ENCODE peak calls at places on chromosomes 7 and 10, in six cellular contexts. I is thyroid gland, F is OCI-LY7, O is AG04450, E is tibial artery, K is upper lobe of right lung. A is an unnamed sample.

GRCh38 chr7:47765373-47765979 is 182.8 kb downstream of the PKD1L1 start:
- DNase-seq in I (no peak), F (no peak), O (no peak), E (no peak), K (no peak), A (no peak)

GRCh38 chr7:92057375-92057774 is 76.9 kb downstream of the CYP51A1 start:
- DNase-seq in I (peak), F (no peak), O (no peak), E (no peak), K (no peak), A (no peak)

GRCh38 chr7:7118822-7119221 is 63.5 kb upstream of the C1GALT1 start:
- DNase-seq in I (no peak), F (no peak), O (no peak), E (no peak), K (no peak), A (no peak)

GRCh38 chr10:8036521-8037198 is 17.8 kb upstream of the GATA3 start:
- DNase-seq in I (no peak), F (no peak), O (no peak), E (no peak), K (no peak), A (no peak)

GRCh38 chr10:103676851-103677417 is 178.4 kb downstream of the SH3PXD2A start:
- DNase-seq in I (no peak), F (no peak), O (peak), E (peak), K (no peak), A (no peak)

GRCh38 chr10:119217937-119218579 is 10.7 kb downstream of the GRK5 start:
- DNase-seq in I (no peak), F (no peak), O (no peak), E (no peak), K (no peak), A (no peak)

GRCh38 chr10:132055616-132056015 is 10.1 kb upstream of the JAKMIP3 start:
- DNase-seq in I (no peak), F (no peak), O (no peak), E (no peak), K (no peak), A (no peak)

GRCh38 chr7:98423043-98423442 is 22.2 kb upstream of the BAIAP2L1 start:
- DNase-seq in I (no peak), F (peak), O (no peak), E (no peak), K (no peak), A (no peak)

GRCh38 chr10:76333331-76333730 is 901.9 kb downstream of the LRMDA start:
- DNase-seq in I (no peak), F (no peak), O (no peak), E (no peak), K (no peak), A (no peak)

GRCh38 chr7:136116186-136116585 is 139.0 kb upstream of the MTPN start:
- DNase-seq in I (no peak), F (no peak), O (no peak), E (no peak), K (no peak), A (no peak)

GRCh38 chr10:93993414-93993781 is 333 bp upstream of the PLCE1 start:
- DNase-seq in I (no peak), F (no peak), O (no peak), E (no peak), K (no peak), A (no peak)

GRCh38 chr10:60964257-60965235 is 20.6 kb upstream of the RHOBTB1 start:
- DNase-seq in I (peak), F (peak), O (peak), E (peak), K (no peak), A (peak)

GRCh38 chr10:96587255-96588059 is 645 bp upstream of the TM9SF3 start:
- DNase-seq in I (peak), F (peak), O (peak), E (peak), K (no peak), A (peak)

GRCh38 chr10:6385683-6386082 is 183.0 kb downstream of the PFKFB3 start:
- DNase-seq in I (no peak), F (no peak), O (no peak), E (no peak), K (no peak), A (no peak)

GRCh38 chr10:13717936-13718772 is 131.4 kb downstream of the PRPF18 start:
- DNase-seq in I (peak), F (no peak), O (peak), E (peak), K (peak), A (peak)

GRCh38 chr7:74275401-74275881 is 13.8 kb upstream of the CLIP2 start:
- DNase-seq in I (no peak), F (peak), O (no peak), E (no peak), K (no peak), A (no peak)

GRCh38 chr10:120205368-120206018 is 251.5 kb upstream of the PLPP4 start:
- DNase-seq in I (no peak), F (no peak), O (no peak), E (no peak), K (no peak), A (no peak)

GRCh38 chr10:100729877-100730738 is 15.3 kb upstream of the PAX2 start:
- DNase-seq in I (no peak), F (no peak), O (no peak), E (no peak), K (peak), A (no peak)

GRCh38 chr10:103960103-103960502 is 6.8 kb upstream of the SLK start:
- DNase-seq in I (no peak), F (no peak), O (no peak), E (no peak), K (no peak), A (no peak)

GRCh38 chr10:30493609-30494530 is 59.9 kb downstream of the MAP3K8 start:
- DNase-seq in I (no peak), F (peak), O (no peak), E (peak), K (peak), A (no peak)

GRCh38 chr7:69775231-69775771 is 177.0 kb downstream of the AUTS2 start:
- DNase-seq in I (peak), F (no peak), O (no peak), E (no peak), K (no peak), A (no peak)

GRCh38 chr7:141551080-141551772 is at the start of gene AGK:
- DNase-seq in I (peak), F (peak), O (peak), E (peak), K (peak), A (peak)

GRCh38 chr10:82228701-82229100 is 353.7 kb downstream of the NRG3 start:
- DNase-seq in I (no peak), F (no peak), O (no peak), E (no peak), K (no peak), A (no peak)

GRCh38 chr10:58477122-58477521 is 35.5 kb upstream of the BICC1 start:
- DNase-seq in I (peak), F (no peak), O (no peak), E (peak), K (no peak), A (peak)

GRCh38 chr7:94656925-94657731 is 1.2 kb upstream of the SGCE start:
- DNase-seq in I (peak), F (peak), O (no peak), E (no peak), K (no peak), A (no peak)

GRCh38 chr7:66356277-66356721 is 151.2 kb downstream of the TPST1 start:
- DNase-seq in I (no peak), F (no peak), O (peak), E (no peak), K (no peak), A (peak)

GRCh38 chr7:87220734-87221215 is 1.2 kb upstream of the TMEM243 start:
- DNase-seq in I (peak), F (no peak), O (no peak), E (no peak), K (no peak), A (no peak)

GRCh38 chr7:129671276-129671675 is 59.8 kb downstream of the NRF1 start:
- DNase-seq in I (no peak), F (no peak), O (no peak), E (no peak), K (no peak), A (no peak)

GRCh38 chr10:3109633-3110032 is 42.3 kb downstream of the PFKP start:
- DNase-seq in I (no peak), F (no peak), O (no peak), E (no peak), K (no peak), A (no peak)

GRCh38 chr10:116356833-116357232 is 32.6 kb downstream of the CCDC172 start:
- DNase-seq in I (no peak), F (no peak), O (no peak), E (no peak), K (no peak), A (no peak)

GRCh38 chr10:116353817-116354216 is 29.6 kb downstream of the CCDC172 start:
- DNase-seq in I (no peak), F (no peak), O (no peak), E (no peak), K (no peak), A (no peak)

DNA sequence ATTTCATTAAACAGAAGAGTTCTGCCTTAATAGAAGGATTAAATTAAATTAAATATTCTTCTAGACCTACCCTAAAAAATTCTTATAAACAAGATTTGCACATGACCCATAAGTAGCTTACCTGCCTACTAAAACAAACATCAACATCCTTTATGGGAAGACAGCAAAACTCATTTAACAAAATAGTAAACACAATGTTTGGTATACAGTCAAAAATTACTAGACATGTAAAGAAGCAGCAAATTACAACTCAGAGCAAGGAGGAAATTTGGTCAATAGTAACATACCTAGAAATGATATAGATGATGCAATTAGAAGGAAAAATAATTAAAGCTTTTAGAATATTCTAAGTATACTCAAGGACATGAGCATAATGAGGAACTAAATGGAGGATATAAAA is 27.9 kb downstream of the CCDC172 start:
- DNase-seq in I (no peak), F (no peak), O (no peak), E (no peak), K (no peak), A (no peak)
- TF ChIP-seq CTCF in I (no peak), F (no peak), O (no peak), E (no peak), K (no peak), A (no peak)

GRCh38 chr7:108311446-108312168 is 144.6 kb downstream of the NRCAM start:
- DNase-seq in I (no peak), F (no peak), O (no peak), E (no peak), K (no peak), A (peak)
- H3K4me3 ChIP-seq in I (no peak), F (no peak), O (no peak), E (no peak), K (no peak), A (no peak)

DNA sequence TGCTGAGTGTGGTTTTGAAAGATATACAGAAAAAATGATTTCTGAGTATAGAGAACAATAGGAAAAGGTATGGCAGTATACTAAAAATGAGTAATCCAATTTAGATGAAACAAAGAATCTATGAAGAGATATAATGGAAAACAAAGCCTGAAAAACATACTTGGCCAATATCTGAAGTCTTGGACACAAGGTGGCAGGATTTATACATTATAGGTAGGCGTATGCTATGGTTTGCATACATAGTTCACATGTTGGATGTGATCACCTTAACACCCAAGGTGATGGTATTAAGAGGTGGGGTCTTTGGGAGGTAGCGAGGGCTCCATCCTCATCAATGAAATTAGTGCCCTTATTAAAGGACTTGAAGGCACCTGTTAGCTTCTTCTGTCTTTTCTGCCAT is 34.5 kb upstream of the BPGM start:
- DNase-seq in I (no peak), F (no peak), O (no peak), E (no peak), K (no peak), A (no peak)
- TF ChIP-seq CTCF in I (no peak), F (no peak), O (no peak), E (no peak), K (no peak), A (no peak)

GRCh38 chr7:90155206-90155605 is 937 bp downstream of the STEAP1 start:
- DNase-seq in I (no peak), F (no peak), O (no peak), E (no peak), K (no peak), A (no peak)
- H3K4me3 ChIP-seq in I (no peak), F (no peak), O (no peak), E (no peak), K (peak), A (no peak)

GRCh38 chr10:79267449-79267848 is 79.8 kb upstream of the PPIF start:
- DNase-seq in I (no peak), F (no peak), O (no peak), E (no peak), K (no peak), A (no peak)
- TF ChIP-seq CTCF in I (no peak), F (peak), O (no peak), E (no peak), K (peak), A (peak)

GRCh38 chr7:101125989-101126650 is 784 bp upstream of the SERPINE1 start:
- DNase-seq in I (peak), F (peak), O (no peak), E (peak), K (peak), A (no peak)
- H3K4me3 ChIP-seq in I (no peak), F (peak), O (no peak), E (peak), K (peak), A (no peak)

GRCh38 chr7:78587443-78588044 is 789.0 kb downstream of the PHTF2 start:
- DNase-seq in I (no peak), F (peak), O (no peak), E (no peak), K (no peak), A (no peak)
- TF ChIP-seq CTCF in I (no peak), F (peak), O (peak), E (no peak), K (no peak), A (peak)

DNA sequence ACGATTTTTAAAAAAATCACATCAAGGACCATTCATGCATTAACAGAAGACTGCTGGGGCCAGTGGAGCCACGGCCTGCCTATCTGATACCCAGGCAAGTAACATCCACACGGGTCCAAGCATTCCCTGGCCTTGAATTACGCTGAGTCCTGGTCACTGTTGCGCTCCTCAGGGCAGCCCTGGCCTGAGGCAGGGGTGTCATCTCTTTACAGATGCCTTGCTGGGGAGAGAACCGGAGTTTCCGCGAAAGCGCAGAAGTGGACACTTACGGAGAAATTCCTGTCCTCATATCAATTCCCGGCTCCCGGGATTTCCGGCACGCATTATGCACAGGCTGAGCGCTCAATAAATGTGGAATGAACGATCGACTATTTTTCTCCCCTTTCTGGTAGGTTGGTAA is 1.4 kb downstream of the CARD11 start:
- DNase-seq in I (no peak), F (no peak), O (no peak), E (no peak), K (no peak), A (no peak)
- H3K4me3 ChIP-seq in I (no peak), F (peak), O (no peak), E (no peak), K (no peak), A (no peak)

GRCh38 chr7:157234271-157234670 is 95.5 kb downstream of the UBE3C start:
- DNase-seq in I (no peak), F (no peak), O (no peak), E (no peak), K (no peak), A (no peak)

GRCh38 chr7:157224627-157225026 is 85.9 kb downstream of the UBE3C start:
- DNase-seq in I (no peak), F (peak), O (no peak), E (no peak), K (no peak), A (no peak)

GRCh38 chr7:157233677-157234076 is 95.0 kb downstream of the UBE3C start:
- DNase-seq in I (no peak), F (no peak), O (no peak), E (no peak), K (no peak), A (peak)

GRCh38 chr7:157228864-157229422 is 90.2 kb downstream of the UBE3C start:
- DNase-seq in I (no peak), F (peak), O (no peak), E (no peak), K (no peak), A (no peak)
- TF ChIP-seq CTCF in I (no peak), F (peak), O (peak), E (peak), K (peak), A (peak)

A was measured in astrocyte of the cerebellum.